ENCODE peak calls at places on chromosomes 3 and 15, in seven cellular contexts. O, N, S, E, Z, A and X are unnamed samples.

GRCh38 chr3:49786357-49787181 is at the start of gene IP6K1:
- DNase-seq in O (peak), S (peak), A (peak), E (peak), N (peak), Z (peak), X (peak)

GRCh38 chr15:35827949-35828348 is 282.0 kb upstream of the DPH6 start:
- DNase-seq in E (no peak), O (no peak), Z (no peak), S (no peak), N (no peak), A (no peak), X (no peak)

GRCh38 chr3:160221019-160221418 is 4.2 kb upstream of the C3orf80 start:
- DNase-seq in E (no peak), A (no peak), N (no peak), S (no peak), Z (no peak), O (no peak), X (peak)

GRCh38 chr3:36166477-36166876 is 213.8 kb upstream of the STAC start:
- DNase-seq in E (no peak), A (no peak), Z (peak), N (no peak), O (no peak), S (no peak), X (peak)

GRCh38 chr15:64143276-64143675 is 8.3 kb upstream of the SNX22 start:
- DNase-seq in E (no peak), Z (no peak), O (no peak), S (no peak), N (no peak), A (no peak), X (no peak)

GRCh38 chr15:94963953-94964352 is 732.6 kb downstream of the MCTP2 start:
- DNase-seq in A (no peak), Z (no peak), O (no peak), S (no peak), E (no peak), N (no peak), X (no peak)

GRCh38 chr15:93942140-93942808 is 289.1 kb upstream of the MCTP2 start:
- DNase-seq in Z (no peak), O (no peak), E (no peak), N (no peak), S (no peak), A (no peak), X (no peak)

GRCh38 chr3:179463299-179463698 is 12.0 kb upstream of the GNB4 start:
- DNase-seq in S (no peak), O (no peak), E (no peak), N (peak), A (no peak), Z (no peak), X (peak)

GRCh38 chr3:12719984-12720656 is 38.9 kb downstream of the TMEM40 start:
- DNase-seq in E (peak), A (peak), S (peak), Z (peak), N (peak), O (peak), X (peak)

GRCh38 chr3:138694287-138695007 is 85.9 kb downstream of the FAIM start:
- DNase-seq in N (peak), S (no peak), A (no peak), Z (peak), E (no peak), O (no peak), X (peak)

GRCh38 chr3:102505542-102505941 is 70.7 kb downstream of the ZPLD1 start:
- DNase-seq in A (no peak), Z (no peak), S (no peak), E (no peak), O (no peak), N (no peak), X (no peak)

GRCh38 chr3:174162550-174162949 is 696.6 kb upstream of the NAALADL2 start:
- DNase-seq in S (no peak), A (no peak), O (no peak), N (peak), Z (no peak), E (no peak), X (no peak)

GRCh38 chr3:29899011-29899410 is 618.1 kb downstream of the RBMS3 start:
- DNase-seq in Z (no peak), S (no peak), E (no peak), O (no peak), A (no peak), N (peak), X (no peak)

GRCh38 chr3:16509721-16510619 is 3.5 kb downstream of the RFTN1 start:
- DNase-seq in Z (no peak), E (no peak), S (no peak), O (no peak), N (no peak), A (no peak), X (no peak)

GRCh38 chr3:14358426-14359211 is 43.8 kb upstream of the SLC6A6 start:
- DNase-seq in O (no peak), S (no peak), E (no peak), Z (no peak), A (peak), N (peak), X (peak)

GRCh38 chr3:138383715-138384114 is 35.3 kb downstream of the MRAS start:
- DNase-seq in E (no peak), Z (no peak), S (no peak), A (no peak), N (no peak), O (no peak), X (no peak)

GRCh38 chr15:52382647-52383046 is 87.0 kb upstream of the MYO5C start:
- DNase-seq in Z (no peak), A (no peak), S (no peak), E (no peak), N (no peak), O (no peak), X (no peak)

GRCh38 chr3:72224804-72225509 is 440.0 kb upstream of the PROK2 start:
- DNase-seq in S (no peak), A (no peak), O (no peak), N (no peak), E (no peak), Z (no peak), X (no peak)

GRCh38 chr3:132730891-132731580 is 8.8 kb upstream of the NPHP3 start:
- DNase-seq in N (peak), Z (peak), E (no peak), A (no peak), O (peak), S (peak), X (peak)

GRCh38 chr3:10763817-10764313 is 52.2 kb upstream of the SLC6A11 start:
- DNase-seq in A (no peak), E (no peak), Z (no peak), S (no peak), N (no peak), O (no peak), X (no peak)